ENCODE peak calls at places on chromosome 2, in ten cellular contexts. H is GM23338, O is endothelial cell of umbilical vein, L is K562, A is hepatocyte, T is fibroblast of lung, Z is HCT116, I is mammary epithelial cell, C is PC-3, J is PC-9. B is an unnamed sample. For H3K27me3, the result is how much of the 10 kb centered on the place peaks cover.

GRCh38 chr2:38578832-38579231 is 23.9 kb downstream of the HNRNPLL start:
- DNase-seq in H (no peak), Z (no peak), C (peak), A (no peak), L (no peak), J (no peak), O (no peak), I (peak), T (peak), B (no peak)

GRCh38 chr2:98578231-98578630 is 30.1 kb downstream of the COA5 start:
- DNase-seq in J (no peak), A (no peak), O (no peak), T (no peak), H (no peak), I (no peak), L (no peak), C (no peak), Z (no peak), B (no peak)

GRCh38 chr2:215615829-215616226 is 180.0 kb upstream of the FN1 start:
- DNase-seq in H (no peak), Z (no peak), A (no peak), I (no peak), C (no peak), T (no peak), O (no peak), J (no peak), L (no peak), B (no peak)

GRCh38 chr2:238464389-238464788 is 37.7 kb downstream of the ASB1 start:
- DNase-seq in C (no peak), J (no peak), Z (no peak), L (no peak), A (no peak), H (no peak), I (no peak), T (no peak), O (no peak), B (no peak)

GRCh38 chr2:96747061-96747460 is 7.2 kb upstream of the LMAN2L start:
- DNase-seq in I (no peak), L (no peak), Z (no peak), C (no peak), J (peak), O (no peak), H (no peak), A (no peak), T (no peak), B (no peak)

GRCh38 chr2:148244593-148245292 is 223.9 kb downstream of the MBD5 start:
- DNase-seq in L (no peak), J (peak), T (peak), H (no peak), O (peak), A (no peak), Z (no peak), C (peak), I (peak), B (no peak)

GRCh38 chr2:222904557-222905258 is 43.9 kb downstream of the ACSL3 start:
- DNase-seq in L (no peak), J (peak), Z (no peak), T (peak), H (no peak), I (peak), A (no peak), C (peak), O (no peak), B (no peak)

GRCh38 chr2:28511871-28512606 is 16.2 kb downstream of the PLB1 start:
- DNase-seq in O (no peak), I (no peak), A (no peak), C (no peak), T (no peak), Z (no peak), H (no peak), L (no peak), J (no peak), B (no peak)

GRCh38 chr2:171882095-171882769 is 11.8 kb downstream of the SLC25A12 start:
- DNase-seq in H (no peak), L (no peak), A (no peak), Z (no peak), O (no peak), C (no peak), I (no peak), T (peak), J (no peak), B (no peak)

GRCh38 chr2:227378371-227378782 is 729 bp downstream of the TM4SF20 start:
- DNase-seq in I (peak), T (no peak), J (peak), Z (no peak), A (no peak), H (no peak), O (no peak), C (no peak), L (no peak), B (no peak)

GRCh38 chr2:222752731-222753130 is 81.3 kb downstream of the MOGAT1 start:
- DNase-seq in Z (no peak), T (no peak), C (no peak), L (no peak), H (no peak), J (no peak), A (no peak), O (no peak), I (no peak), B (no peak)

GRCh38 chr2:26849056-26850001 is 1.4 kb downstream of the DPYSL5 start:
- DNase-seq in I (no peak), L (peak), A (peak), H (peak), J (no peak), C (no peak), T (no peak), O (no peak), Z (no peak), B (no peak)
- H3K27me3 ChIP-seq in I (under half), L (under half), A (half or more), H (half or more), J (under half), C (half or more), T (half or more), O (half or more), Z (under half), B (under half)

DNA sequence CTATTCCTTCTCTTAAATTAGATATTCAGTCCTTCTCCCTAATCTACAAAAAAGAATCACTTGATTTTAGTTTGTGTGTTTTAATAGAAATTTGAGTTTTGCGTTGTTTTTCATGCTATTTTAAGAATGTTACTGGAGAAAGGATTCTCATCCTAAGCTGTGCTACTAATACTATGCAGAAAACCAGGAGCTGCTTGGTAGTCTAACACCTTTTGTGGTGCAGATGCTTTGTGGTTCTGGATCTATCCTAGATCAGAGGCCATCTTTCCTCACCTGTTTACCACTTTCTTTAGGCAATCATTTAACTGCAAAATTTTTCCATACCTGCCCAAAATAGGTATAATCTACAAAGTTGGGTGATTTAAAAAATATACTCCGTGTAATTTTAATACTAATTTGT is 823.6 kb downstream of the CPS1 start:
- DNase-seq in C (no peak), T (no peak), O (no peak), H (peak), I (no peak), Z (no peak), L (no peak), A (no peak), J (no peak), B (no peak)
- TF ChIP-seq EZH2 in C (no peak), T (no peak), O (no peak), H (no peak), I (no peak), Z (no peak), L (no peak), A (no peak), J (no peak), B (no peak)

DNA sequence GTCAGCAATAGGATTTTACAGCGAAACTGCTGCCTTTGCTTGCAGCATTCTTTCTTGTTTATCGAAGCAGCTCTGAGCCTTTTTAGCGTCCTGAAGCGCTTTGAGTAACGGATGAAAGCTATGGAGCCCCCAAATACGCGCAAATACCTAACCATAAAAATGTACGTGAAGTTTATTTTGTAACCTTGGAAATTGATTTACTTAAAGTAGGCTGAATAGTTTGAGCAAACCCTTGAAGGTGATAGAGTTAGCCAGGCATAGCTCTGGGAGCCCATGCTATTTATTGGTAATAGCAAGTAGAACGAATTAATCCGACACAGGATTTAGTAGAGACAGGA is 183 bp upstream of the ACADL start:
- DNase-seq in H (no peak), L (no peak), J (no peak), T (peak), Z (no peak), I (no peak), C (no peak), A (no peak), O (peak), B (no peak)
- H3K27me3 ChIP-seq in H (under half), L (under half), J (under half), T (under half), Z (under half), I (under half), C (half or more), A (under half), O (under half), B (under half)

DNA sequence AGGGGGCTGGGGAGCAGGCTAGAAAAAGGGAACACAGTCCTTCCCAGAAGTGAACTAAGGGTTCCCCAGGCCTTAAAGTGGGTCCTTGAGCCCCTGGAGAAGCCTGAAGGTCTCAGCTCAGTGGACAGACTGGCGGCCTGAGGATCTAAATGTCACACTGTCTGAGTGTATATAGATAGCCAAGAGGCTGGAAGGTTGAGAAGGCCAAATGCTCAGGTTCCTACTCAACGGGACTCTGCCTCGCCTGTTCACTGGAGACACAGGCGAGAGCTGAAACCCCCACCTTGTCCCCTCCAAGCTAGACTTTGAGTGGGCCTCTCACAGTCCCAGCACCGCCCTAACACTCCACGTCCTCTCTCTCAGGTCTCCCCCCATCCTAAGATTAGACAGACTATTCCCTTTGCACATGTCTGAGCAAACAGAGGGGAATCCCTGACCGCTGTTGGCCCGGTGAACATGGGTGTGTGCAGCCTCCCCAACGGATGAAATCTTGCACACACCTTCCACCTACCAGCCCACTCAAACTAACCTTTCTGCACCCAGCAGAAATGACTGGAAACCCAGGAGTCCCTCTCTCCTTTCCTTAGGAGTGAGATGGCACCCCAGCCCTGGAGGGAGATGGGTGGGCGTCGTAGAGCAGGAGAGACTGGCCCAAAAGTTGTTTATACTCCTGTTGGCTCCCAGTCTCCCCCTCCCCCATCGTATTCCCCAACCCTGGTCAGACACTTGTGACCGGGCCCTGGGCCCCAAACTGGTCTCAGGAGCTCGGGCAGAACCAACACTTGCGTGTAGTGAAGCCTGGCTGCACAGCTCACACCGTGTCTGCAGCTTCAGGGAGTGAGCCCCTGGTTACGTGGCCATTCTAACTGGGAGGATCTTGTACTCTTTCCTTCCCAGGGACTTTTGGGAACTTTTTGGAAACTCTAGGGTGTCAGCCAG is 1.9 kb downstream of the PKDCC start:
- DNase-seq in H (no peak), Z (no peak), J (no peak), T (no peak), A (no peak), L (no peak), O (no peak), I (no peak), C (no peak), B (no peak)
- TF ChIP-seq EZH2 in H (no peak), Z (no peak), J (no peak), T (no peak), A (no peak), L (no peak), O (no peak), I (no peak), C (no peak), B (no peak)

GRCh38 chr2:232892221-232892620 is 22.2 kb downstream of the SNORC start:
- DNase-seq in A (no peak), Z (no peak), L (no peak), J (no peak), H (no peak), O (no peak), C (no peak), I (no peak), T (no peak), B (no peak)
- H3K27me3 ChIP-seq in A (under half), Z (under half), L (under half), J (under half), H (under half), O (under half), C (under half), I (under half), T (under half), B (under half)